ENCODE peak calls at places on chromosomes 5 and 9, in four cellular contexts. One of them, this sample, is unnamed.

GRCh38 chr5:94375801-94376200 is 242.6 kb downstream of the KIAA0825 start:
- DNase-seq in GM20000: no peak
- DNase-seq in RWPE1: no peak
- DNase-seq in A549: no peak
- DNase-seq in this sample: no peak

GRCh38 chr5:77180167-77181081 is 30.1 kb upstream of the PDE8B start:
- DNase-seq in GM20000: no peak
- DNase-seq in RWPE1: no peak
- DNase-seq in A549: no peak
- DNase-seq in this sample: no peak

GRCh38 chr9:82454509-82455190 is 466.1 kb downstream of the SPATA31D1 start:
- DNase-seq in A549: no peak
- DNase-seq in GM20000: no peak
- DNase-seq in RWPE1: no peak
- DNase-seq in this sample: no peak

GRCh38 chr5:60366489-60366888 is 333.5 kb downstream of the DEPDC1B start:
- DNase-seq in RWPE1: no peak
- DNase-seq in A549: no peak
- DNase-seq in GM20000: no peak
- DNase-seq in this sample: no peak

GRCh38 chr5:123505633-123506032 is 6.3 kb upstream of the CSNK1G3 start:
- DNase-seq in RWPE1: no peak
- DNase-seq in A549: no peak
- DNase-seq in GM20000: no peak
- DNase-seq in this sample: no peak

GRCh38 chr5:137822158-137822764 is 45.4 kb upstream of the MYOT start:
- DNase-seq in A549: peak; percentile 69
- DNase-seq in GM20000: peak; percentile 40
- DNase-seq in RWPE1: peak; percentile 60
- DNase-seq in this sample: peak; percentile 13

GRCh38 chr5:32942225-32942989 is 231.3 kb downstream of the NPR3 start:
- DNase-seq in RWPE1: no peak
- DNase-seq in GM20000: peak; percentile 22
- DNase-seq in A549: peak; percentile 18
- DNase-seq in this sample: no peak

GRCh38 chr5:82106806-82107205 is 135.0 kb downstream of the ATG10 start:
- DNase-seq in A549: no peak
- DNase-seq in RWPE1: no peak
- DNase-seq in GM20000: no peak
- DNase-seq in this sample: no peak

GRCh38 chr5:62691946-62692345 is 113.3 kb downstream of the LRRC70 start:
- DNase-seq in RWPE1: no peak
- DNase-seq in GM20000: no peak
- DNase-seq in A549: no peak
- DNase-seq in this sample: no peak

GRCh38 chr9:92455217-92455616 is 27.1 kb downstream of the ASPN start:
- DNase-seq in RWPE1: peak; percentile 35
- DNase-seq in GM20000: no peak
- DNase-seq in A549: peak; percentile 24
- DNase-seq in this sample: no peak

GRCh38 chr9:14806941-14807340 is 84.4 kb upstream of the CER1 start:
- DNase-seq in A549: no peak
- DNase-seq in RWPE1: no peak
- DNase-seq in GM20000: no peak
- DNase-seq in this sample: peak; percentile 70

GRCh38 chr5:4862500-4862899 is 277.6 kb upstream of the ADAMTS16 start:
- DNase-seq in RWPE1: peak; percentile 36
- DNase-seq in A549: peak; percentile 20
- DNase-seq in GM20000: peak; percentile 42
- DNase-seq in this sample: peak; percentile 17

GRCh38 chr9:132161743-132162187 is at the start of gene NTNG2:
- DNase-seq in A549: no peak
- DNase-seq in RWPE1: no peak
- DNase-seq in GM20000: no peak
- DNase-seq in this sample: no peak

GRCh38 chr5:50969207-50970145 is 303.0 kb downstream of the PARP8 start:
- DNase-seq in RWPE1: no peak
- DNase-seq in GM20000: no peak
- DNase-seq in A549: no peak
- DNase-seq in this sample: no peak

GRCh38 chr5:132087176-132087575 is 13.6 kb downstream of the CSF2 start:
- DNase-seq in GM20000: no peak
- DNase-seq in RWPE1: no peak
- DNase-seq in A549: no peak
- DNase-seq in this sample: no peak

GRCh38 chr9:116250881-116251280 is 97.3 kb downstream of the PAPPA start:
- DNase-seq in RWPE1: no peak
- DNase-seq in A549: no peak
- DNase-seq in GM20000: no peak
- DNase-seq in this sample: no peak

GRCh38 chr5:168836603-168837245 is 257.6 kb upstream of the PANK3 start:
- DNase-seq in A549: no peak
- DNase-seq in RWPE1: no peak
- DNase-seq in GM20000: no peak
- DNase-seq in this sample: no peak

This sample was measured in foreskin keratinocyte.